ENCODE peak calls at places on chromosomes 2 and 18, in nine cellular contexts. C is A549, S is progenitor cell of endocrine pancreas, R is neural crest cell, P is pancreas, V is dorsolateral prefrontal cortex, B is HCT116, A is OCI-LY7, F is mesothelial cell of epicardium. D is an unnamed sample.

GRCh38 chr2:241933175-241933911 is 63.8 kb downstream of the RTP5 start:
- DNase-seq in C (no peak), S (no peak), R (no peak), P (no peak), V (no peak), B (no peak), A (no peak), F (no peak), D (no peak)

GRCh38 chr2:85799215-85799956 is 45.6 kb downstream of the ATOH8 start:
- DNase-seq in C (peak; percentile 77), S (no peak), R (no peak), P (no peak), V (no peak), B (peak; percentile 19), A (no peak), F (no peak), D (no peak)

GRCh38 chr2:232885264-232885961 is 15.3 kb downstream of the SNORC start:
- DNase-seq in C (no peak), S (no peak), R (no peak), P (no peak), V (no peak), B (no peak), A (no peak), F (no peak), D (peak; percentile 3)

GRCh38 chr2:2646312-2647051 is 315.4 kb upstream of the MYT1L start:
- DNase-seq in C (no peak), S (no peak), R (no peak), P (no peak), V (no peak), B (no peak), A (no peak), F (no peak), D (no peak)

GRCh38 chr18:54958711-54959625 is at the start of gene CCDC68:
- DNase-seq in C (peak; percentile 35), S (no peak), R (no peak), P (peak; percentile 78), V (no peak), B (no peak), A (no peak), F (no peak), D (peak; percentile 67)

GRCh38 chr2:223251656-223252229 is 199.8 kb downstream of the KCNE4 start:
- DNase-seq in C (no peak), S (no peak), R (no peak), P (no peak), V (no peak), B (no peak), A (no peak), F (no peak), D (no peak)

GRCh38 chr2:19120941-19121750 is 237.3 kb downstream of the OSR1 start:
- DNase-seq in C (no peak), S (no peak), R (no peak), P (no peak), V (no peak), B (peak; percentile 63), A (no peak), F (no peak), D (no peak)

GRCh38 chr2:219459460-219460311 is 25.0 kb downstream of the SPEG start:
- DNase-seq in C (peak; percentile 75), S (peak; percentile 63), R (peak; percentile 75), P (peak; percentile 38), V (no peak), B (no peak), A (peak; percentile 55), F (peak; percentile 76), D (peak; percentile 66)

GRCh38 chr2:20150110-20150706 is 74.7 kb downstream of the SDC1 start:
- DNase-seq in C (no peak), S (no peak), R (no peak), P (no peak), V (no peak), B (no peak), A (no peak), F (no peak), D (no peak)

GRCh38 chr2:69253033-69253535 is 133.9 kb downstream of the GFPT1 start:
- DNase-seq in C (no peak), S (no peak), R (no peak), P (no peak), V (no peak), B (no peak), A (no peak), F (no peak), D (no peak)

GRCh38 chr2:72013726-72014125 is 133.9 kb downstream of the CYP26B1 start:
- DNase-seq in C (no peak), S (no peak), R (no peak), P (no peak), V (no peak), B (no peak), A (no peak), F (no peak), D (no peak)

GRCh38 chr18:3716116-3716660 is 266.2 kb downstream of the TGIF1 start:
- DNase-seq in C (no peak), S (no peak), R (no peak), P (no peak), V (no peak), B (no peak), A (peak; percentile 48), F (no peak), D (no peak)

GRCh38 chr18:33469699-33470098 is 29.2 kb upstream of the CCDC178 start:
- DNase-seq in C (no peak), S (no peak), R (no peak), P (no peak), V (no peak), B (no peak), A (no peak), F (no peak), D (no peak)

GRCh38 chr18:40917096-40917495 is 1037.9 kb upstream of the PIK3C3 start:
- DNase-seq in C (no peak), S (no peak), R (no peak), P (no peak), V (no peak), B (no peak), A (no peak), F (no peak), D (no peak)

GRCh38 chr2:88880441-88880953 is 189.0 kb downstream of the RPIA start:
- DNase-seq in C (peak; percentile 43), S (no peak), R (no peak), P (peak; percentile 27), V (no peak), B (peak; percentile 43), A (peak; percentile 84), F (no peak), D (no peak)

GRCh38 chr2:177543007-177543760 is 150.6 kb downstream of the AGPS start:
- DNase-seq in C (no peak), S (no peak), R (no peak), P (no peak), V (no peak), B (no peak), A (no peak), F (no peak), D (no peak)

GRCh38 chr2:64854773-64855237 is 134.4 kb upstream of the SLC1A4 start:
- DNase-seq in C (no peak), S (no peak), R (no peak), P (peak; percentile 56), V (no peak), B (no peak), A (no peak), F (no peak), D (peak; percentile 62)

GRCh38 chr2:180622122-180622918 is 358.1 kb upstream of the UBE2E3 start:
- DNase-seq in C (no peak), S (no peak), R (no peak), P (no peak), V (no peak), B (no peak), A (no peak), F (no peak), D (no peak)

GRCh38 chr2:201280191-201281040 is 20.1 kb downstream of the CASP8 start:
- DNase-seq in C (no peak), S (no peak), R (no peak), P (no peak), V (no peak), B (no peak), A (no peak), F (no peak), D (no peak)

GRCh38 chr18:76493213-76494107 is 1.6 kb downstream of the ZNF516 start:
- DNase-seq in C (peak; percentile 54), S (no peak), R (peak; percentile 27), P (no peak), V (no peak), B (no peak), A (peak; percentile 34), F (peak; percentile 49), D (no peak)

DNA sequence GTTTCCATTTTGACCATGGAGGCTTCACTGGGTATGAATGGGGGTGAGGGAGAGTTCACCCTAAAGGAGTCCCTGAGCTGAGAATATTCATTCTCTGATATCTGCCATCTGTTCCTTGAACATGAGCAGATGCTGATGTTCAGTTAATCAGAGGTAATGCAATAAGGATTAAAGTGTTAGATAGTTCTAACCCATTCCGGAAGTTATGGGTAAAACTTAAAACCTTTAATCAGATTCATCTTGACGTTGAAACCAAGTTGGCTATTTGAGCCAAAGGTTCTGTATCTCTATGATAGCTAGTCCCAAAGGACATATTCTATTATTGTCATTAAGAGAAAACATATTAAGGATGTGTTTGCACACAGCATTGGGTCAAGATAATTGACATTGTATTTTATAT is 268.9 kb downstream of the PLCL1 start:
- DNase-seq in C (no peak), S (no peak), R (no peak), P (no peak), V (no peak), B (no peak), A (no peak), F (no peak), D (no peak)
- TF ChIP-seq CTCF in C (no peak), S (no peak), R (no peak), P (no peak), V (no peak), B (no peak), A (no peak), F (no peak), D (no peak)

DNA sequence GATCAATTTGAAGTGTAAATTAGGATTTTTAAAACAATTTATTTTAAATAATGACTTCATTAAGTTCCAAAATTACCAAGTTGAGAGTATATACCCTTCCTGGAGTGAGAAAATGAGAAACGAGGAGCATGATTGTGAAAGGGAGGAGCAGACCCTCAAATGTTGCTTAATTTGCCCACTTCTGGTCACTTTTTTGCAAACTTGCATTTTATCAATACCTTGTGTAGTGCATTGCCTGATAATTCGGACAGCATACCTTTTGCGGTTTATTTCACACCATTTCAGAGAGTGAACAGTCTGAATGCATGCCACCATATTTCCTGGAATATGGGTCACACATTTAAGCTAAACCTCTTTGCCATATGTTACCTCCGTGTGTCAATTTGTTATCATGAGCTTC is 669.7 kb downstream of the RNF144A start:
- DNase-seq in C (no peak), S (no peak), R (no peak), P (no peak), V (no peak), B (no peak), A (no peak), F (no peak), D (no peak)
- TF ChIP-seq CTCF in C (no peak), S (no peak), R (no peak), P (no peak), V (no peak), B (no peak), A (no peak), F (no peak), D (no peak)

GRCh38 chr2:54176577-54176976 is 61.2 kb downstream of the ACYP2 start:
- DNase-seq in C (no peak), S (no peak), R (peak; percentile 14), P (no peak), V (no peak), B (peak; percentile 13), A (peak; percentile 18), F (no peak), D (peak; percentile 37)
- TF ChIP-seq CTCF in C (peak; percentile 41), S (peak; percentile 42), R (peak; percentile 41), P (no peak), V (peak; percentile 53), B (peak; percentile 38), A (peak; percentile 62), F (no peak), D (peak; percentile 50)

GRCh38 chr2:238847841-238848565 is at the start of gene TWIST2:
- DNase-seq in C (peak; percentile 60), S (no peak), R (peak; percentile 39), P (no peak), V (no peak), B (no peak), A (no peak), F (no peak), D (peak; percentile 72)
- TF ChIP-seq CTCF in C (peak; percentile 10), S (no peak), R (no peak), P (no peak), V (no peak), B (no peak), A (no peak), F (no peak), D (no peak)